ENCODE peak calls at places on chromosomes 2 and 18, in four cellular contexts. E is heart right ventricle, F is cardiac muscle cell, Y is astrocyte. O is an unnamed sample.

GRCh38 chr2:1856481-1856880 is 112.2 kb upstream of the PXDN start:
- DNase-seq in E (no peak), F (no peak), Y (no peak), O (no peak)

GRCh38 chr2:17757321-17757720 is 3.4 kb downstream of the GEN1 start:
- DNase-seq in E (no peak), F (no peak), Y (peak), O (no peak)

GRCh38 chr18:67553471-67553870 is 37.0 kb upstream of the DSEL start:
- DNase-seq in E (no peak), F (no peak), Y (peak), O (no peak)

GRCh38 chr2:239462671-239463506 is 62.1 kb upstream of the HDAC4 start:
- DNase-seq in E (no peak), F (no peak), Y (no peak), O (no peak)

GRCh38 chr2:31384771-31385276 is 29.7 kb downstream of the XDH start:
- DNase-seq in E (no peak), F (no peak), Y (peak), O (no peak)

GRCh38 chr2:159497256-159497655 is 119.1 kb downstream of the BAZ2B start:
- DNase-seq in E (peak), F (no peak), Y (peak), O (no peak)

GRCh38 chr18:45910405-45911023 is 56.6 kb downstream of the EPG5 start:
- DNase-seq in E (peak), F (peak), Y (peak), O (peak)

GRCh38 chr18:58247363-58247834 is 203.4 kb downstream of the NEDD4L start:
- DNase-seq in E (peak), F (peak), Y (peak), O (no peak)

GRCh38 chr2:151423760-151424159 is 14.1 kb downstream of the RIF1 start:
- DNase-seq in E (no peak), F (no peak), Y (no peak), O (no peak)

GRCh38 chr2:25377822-25378421 is 36.2 kb upstream of the DNMT3A start:
- DNase-seq in E (no peak), F (no peak), Y (no peak), O (peak)

GRCh38 chr2:47562548-47562947 is 159.6 kb downstream of the MSH2 start:
- DNase-seq in E (no peak), F (no peak), Y (no peak), O (no peak)

GRCh38 chr2:238863231-238863630 is 15.3 kb downstream of the TWIST2 start:
- DNase-seq in E (no peak), F (no peak), Y (no peak), O (no peak)

GRCh38 chr2:198054299-198054698 is 249.9 kb downstream of the PLCL1 start:
- DNase-seq in E (no peak), F (peak), Y (peak), O (peak)

GRCh38 chr2:25257032-25257455 is 84.7 kb downstream of the DNMT3A start:
- DNase-seq in E (peak), F (peak), Y (peak), O (peak)

GRCh38 chr18:21682276-21683051 is 22.1 kb downstream of the ABHD3 start:
- DNase-seq in E (peak), F (no peak), Y (peak), O (no peak)

GRCh38 chr2:88903744-88904353 is 212.4 kb downstream of the RPIA start:
- DNase-seq in E (peak), F (peak), Y (no peak), O (peak)

GRCh38 chr2:240278661-240279060 is 138.2 kb upstream of the OTOS start:
- DNase-seq in E (no peak), F (no peak), Y (peak), O (no peak)

GRCh38 chr2:174634130-174635014 is 36.8 kb upstream of the WIPF1 start:
- DNase-seq in E (no peak), F (no peak), Y (no peak), O (no peak)

GRCh38 chr18:12779043-12779442 is 76.2 kb downstream of the PSMG2 start:
- DNase-seq in E (no peak), F (no peak), Y (no peak), O (no peak)

GRCh38 chr18:41842886-41843285 is 112.1 kb upstream of the PIK3C3 start:
- DNase-seq in E (no peak), F (no peak), Y (no peak), O (no peak)

GRCh38 chr2:101704816-101705565 is 7.5 kb downstream of the MAP4K4 start:
- DNase-seq in E (no peak), F (no peak), Y (peak), O (no peak)

GRCh38 chr2:188773075-188773474 is 201.1 kb upstream of the COL3A1 start:
- DNase-seq in E (no peak), F (no peak), Y (peak), O (no peak)

GRCh38 chr2:201260302-201260800 is at the start of gene CASP8:
- DNase-seq in E (no peak), F (no peak), Y (peak), O (no peak)

GRCh38 chr2:62939735-62940491 is 110.7 kb upstream of the OTX1 start:
- DNase-seq in E (no peak), F (no peak), Y (peak), O (no peak)

GRCh38 chr18:6752200-6752873 is 22.8 kb downstream of the ARHGAP28 start:
- DNase-seq in E (no peak), F (peak), Y (peak), O (no peak)

GRCh38 chr18:24773101-24773500 is 312.7 kb downstream of the HRH4 start:
- DNase-seq in E (no peak), F (no peak), Y (no peak), O (no peak)

GRCh38 chr2:152363933-152364332 is 29.0 kb downstream of the FMNL2 start:
- DNase-seq in E (no peak), F (no peak), Y (no peak), O (no peak)

GRCh38 chr18:46916551-46917107 is 678 bp downstream of the PIAS2 start:
- DNase-seq in E (peak), F (no peak), Y (peak), O (no peak)

GRCh38 chr2:121796239-121796638 is 40.8 kb downstream of the TSN start:
- DNase-seq in E (no peak), F (no peak), Y (no peak), O (no peak)

GRCh38 chr2:216949685-216950397 is 90.0 kb upstream of the TNP1 start:
- DNase-seq in E (no peak), F (no peak), Y (peak), O (no peak)

GRCh38 chr18:8264861-8265411 is 344.3 kb upstream of the RAB12 start:
- DNase-seq in E (no peak), F (peak), Y (no peak), O (peak)

GRCh38 chr2:192286093-192286701 is 91.5 kb upstream of the TMEFF2 start:
- DNase-seq in E (no peak), F (peak), Y (peak), O (peak)

GRCh38 chr18:37019157-37019571 is 190.2 kb downstream of the KIAA1328 start:
- DNase-seq in E (no peak), F (peak), Y (peak), O (peak)
- TF ChIP-seq CTCF in E (no peak), F (peak), Y (no peak), O (peak)

GRCh38 chr2:108367776-108368175 is 10.0 kb upstream of the SULT1C4 start:
- DNase-seq in E (no peak), F (no peak), Y (no peak), O (no peak)

GRCh38 chr2:108367014-108367413 is 10.7 kb upstream of the SULT1C4 start:
- DNase-seq in E (no peak), F (no peak), Y (no peak), O (no peak)

GRCh38 chr2:108365656-108366055 is 12.1 kb upstream of the SULT1C4 start:
- DNase-seq in E (no peak), F (no peak), Y (no peak), O (no peak)

GRCh38 chr2:108370080-108370479 is 7.7 kb upstream of the SULT1C4 start:
- DNase-seq in E (no peak), F (no peak), Y (no peak), O (no peak)

GRCh38 chr2:108369153-108369552 is 8.6 kb upstream of the SULT1C4 start:
- DNase-seq in E (no peak), F (no peak), Y (no peak), O (no peak)
- TF ChIP-seq CTCF in E (no peak), F (no peak), Y (no peak), O (peak)

DNA sequence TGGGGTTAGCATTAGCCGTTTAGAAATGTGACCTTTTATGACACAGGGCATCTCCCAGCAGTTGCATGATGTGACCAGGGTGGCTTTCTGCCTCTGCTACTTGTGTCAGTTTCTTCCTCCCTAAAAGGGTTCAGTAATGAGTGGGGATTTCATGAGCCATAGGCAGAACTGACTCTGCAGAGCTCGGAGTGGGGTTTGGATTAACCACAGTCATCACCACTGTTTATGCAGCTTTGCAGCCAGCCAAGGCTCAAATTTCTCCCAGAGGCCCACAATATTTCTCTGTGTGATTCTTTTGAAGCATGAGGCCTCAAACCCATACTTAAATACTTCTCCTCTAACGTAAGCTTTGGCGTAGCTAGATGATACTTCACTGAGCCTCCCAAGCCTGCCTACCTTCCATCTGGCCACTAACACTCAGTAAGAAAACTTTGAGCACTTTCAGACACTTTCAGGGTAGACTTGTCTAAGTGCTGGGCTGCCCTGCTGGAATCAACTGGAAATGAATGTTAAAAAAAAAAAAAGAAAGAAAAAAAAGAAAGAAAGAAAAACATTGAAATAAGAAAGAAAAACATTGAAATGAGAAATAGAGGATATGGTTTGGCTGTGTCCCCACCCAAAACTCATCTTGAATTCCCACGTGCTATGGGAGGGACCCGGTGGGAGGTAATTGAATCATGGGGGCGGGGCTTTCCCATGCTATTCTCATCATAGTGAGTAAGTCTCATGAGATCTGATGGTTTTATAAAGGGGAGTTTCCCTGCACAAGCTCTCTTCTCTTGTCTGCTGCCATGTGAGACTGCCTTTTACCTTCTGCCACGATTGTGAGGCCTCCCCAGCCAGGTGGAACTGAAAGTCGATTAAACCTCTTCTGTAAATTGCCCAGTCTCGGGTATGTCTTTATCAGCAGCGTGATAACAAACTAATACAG is 11.5 kb upstream of the LAPTM4A start:
- DNase-seq in E (peak), F (no peak), Y (peak), O (no peak)
- TF ChIP-seq CTCF in E (no peak), F (no peak), Y (no peak), O (no peak)

GRCh38 chr2:52017836-52018235 is 985.9 kb upstream of the NRXN1 start:
- DNase-seq in E (no peak), F (no peak), Y (no peak), O (peak)
- TF ChIP-seq CTCF in E (no peak), F (no peak), Y (no peak), O (no peak)

GRCh38 chr2:130371723-130372054 is 15.8 kb downstream of the PTPN18 start:
- DNase-seq in E (no peak), F (no peak), Y (peak), O (peak)

GRCh38 chr2:130373808-130374365 is 18.0 kb downstream of the PTPN18 start:
- DNase-seq in E (no peak), F (no peak), Y (no peak), O (peak)

GRCh38 chr2:130372055-130372832 is 16.4 kb downstream of the PTPN18 start:
- DNase-seq in E (peak), F (peak), Y (peak), O (peak)

GRCh38 chr2:130374587-130375290 is 18.9 kb downstream of the PTPN18 start:
- DNase-seq in E (no peak), F (no peak), Y (peak), O (no peak)

DNA sequence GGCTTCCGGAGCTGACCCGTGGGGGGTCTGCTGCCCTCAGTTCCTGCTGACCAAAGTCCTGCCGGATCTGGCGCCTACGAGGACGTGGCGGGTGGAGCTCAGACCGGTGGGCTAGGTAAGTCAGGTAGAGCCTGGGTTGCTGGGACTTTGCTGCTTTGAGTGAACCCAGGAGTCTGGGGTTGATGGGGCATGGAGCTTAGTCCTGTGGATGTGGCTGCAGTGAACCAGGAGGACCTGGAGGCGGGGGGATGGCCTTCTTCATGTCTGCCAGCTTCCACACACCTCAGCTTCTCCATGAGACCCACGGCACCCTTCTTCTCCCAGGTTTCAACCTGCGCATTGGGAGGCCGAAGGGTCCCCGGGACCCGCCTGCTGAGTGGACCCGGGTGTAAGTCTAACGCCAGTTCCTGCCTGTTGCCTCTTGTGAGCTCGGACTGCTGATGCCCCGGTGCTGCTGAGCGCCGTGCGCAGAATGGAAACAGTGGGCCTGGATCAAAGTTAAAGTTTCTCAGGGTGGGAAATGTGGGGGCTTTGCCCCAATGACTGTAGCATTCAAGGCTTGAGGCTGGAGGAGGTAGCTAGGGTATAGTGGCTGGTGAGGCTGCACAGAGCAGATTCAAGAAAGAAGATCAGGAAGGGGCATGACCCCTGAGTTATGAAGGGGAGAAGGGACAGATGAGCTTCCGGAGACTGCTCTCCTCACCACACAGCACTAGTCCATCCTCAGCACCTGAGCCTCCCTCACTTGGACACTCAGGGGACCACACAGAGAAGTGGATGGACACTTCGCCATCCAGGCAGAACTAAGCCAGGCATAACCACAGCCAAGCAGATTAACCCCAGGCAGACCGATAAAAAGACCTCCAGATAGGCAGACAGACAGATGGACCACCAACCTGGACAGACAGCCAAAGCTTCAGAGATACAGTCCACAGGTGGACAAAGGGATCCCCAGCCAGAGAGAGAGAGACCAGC is 17.3 kb downstream of the PTPN18 start:
- DNase-seq in E (no peak), F (no peak), Y (no peak), O (peak)
- TF ChIP-seq CTCF in E (no peak), F (no peak), Y (no peak), O (no peak)

GRCh38 chr2:41414486-41415230 is 633.2 kb upstream of the PKDCC start:
- DNase-seq in E (no peak), F (peak), Y (no peak), O (peak)
- TF ChIP-seq CTCF in E (peak), F (peak), Y (peak), O (peak)

GRCh38 chr2:181738074-181738473 is 57.8 kb upstream of the NEUROD1 start:
- DNase-seq in E (no peak), F (no peak), Y (no peak), O (no peak)
- TF ChIP-seq CTCF in E (no peak), F (peak), Y (no peak), O (peak)

O was measured in WERI-Rb-1.